ENCODE peak calls at places on chromosome 9, in six cellular contexts. H is Right ventricle myocardium inferior, Y is MG63, V is non-pigmented ciliary epithelial cell, A is ureter, F is AG08395. E is an unnamed sample.

GRCh38 chr9:131833906-131834305 is 94.0 kb upstream of the RAPGEF1 start:
- DNase-seq in A (no peak), V (no peak), F (no peak), Y (peak; percentile 32), H (no peak), E (no peak)

GRCh38 chr9:138022121-138022741 is 144.6 kb downstream of the CACNA1B start:
- DNase-seq in H (no peak), V (no peak), F (no peak), A (peak; percentile 46), Y (no peak), E (peak; percentile 88)

GRCh38 chr9:126615251-126615790 is 1.6 kb downstream of the LMX1B start:
- DNase-seq in A (no peak), Y (no peak), V (no peak), F (no peak), H (no peak), E (peak; percentile 11)

GRCh38 chr9:120531683-120532300 is 48.2 kb downstream of the CDK5RAP2 start:
- DNase-seq in Y (no peak), V (no peak), A (no peak), F (peak; percentile 45), H (no peak), E (peak; percentile 36)

GRCh38 chr9:123059472-123060220 is 26.2 kb downstream of the GPR21 start:
- DNase-seq in Y (no peak), A (no peak), H (no peak), F (no peak), V (no peak), E (no peak)

GRCh38 chr9:86287013-86287412 is 4.7 kb upstream of the ISCA1 start:
- DNase-seq in F (no peak), V (no peak), A (no peak), Y (no peak), H (no peak), E (no peak)

GRCh38 chr9:105510024-105510423 is 47.9 kb upstream of the FKTN start:
- DNase-seq in H (no peak), V (peak; percentile 83), Y (no peak), F (peak; percentile 76), A (no peak), E (no peak)

GRCh38 chr9:132669636-132670358 is at the start of gene DDX31:
- DNase-seq in F (peak; percentile 85), V (peak; percentile 27), A (peak; percentile 83), H (peak; percentile 93), Y (peak; percentile 89), E (peak; percentile 89)

GRCh38 chr9:35736201-35736633 is 3.8 kb downstream of the CREB3 start:
- DNase-seq in V (no peak), F (peak; percentile 77), A (peak; percentile 75), Y (peak; percentile 82), H (no peak), E (peak; percentile 68)

GRCh38 chr9:37410969-37411785 is 11.3 kb upstream of the GRHPR start:
- DNase-seq in A (no peak), H (no peak), V (no peak), Y (peak; percentile 35), F (no peak), E (no peak)

GRCh38 chr9:136238342-136238732 is 7.3 kb downstream of the QSOX2 start:
- DNase-seq in F (no peak), H (peak; percentile 48), A (no peak), Y (no peak), V (no peak), E (peak; percentile 31)

GRCh38 chr9:113631811-113632665 is 168.5 kb downstream of the RGS3 start:
- DNase-seq in Y (no peak), V (no peak), H (no peak), A (no peak), F (no peak), E (no peak)

GRCh38 chr9:27572918-27573698 is at the start of gene C9orf72:
- DNase-seq in F (peak; percentile 86), V (no peak), H (peak; percentile 91), A (peak; percentile 87), Y (peak; percentile 49), E (peak; percentile 96)

GRCh38 chr9:90925581-90926257 is 124.1 kb downstream of the SYK start:
- DNase-seq in H (no peak), Y (no peak), F (peak; percentile 84), A (no peak), V (peak; percentile 88), E (no peak)

GRCh38 chr9:34403554-34404380 is 27.1 kb upstream of the MYORG start:
- DNase-seq in F (peak; percentile 81), H (no peak), A (peak; percentile 77), V (no peak), Y (peak; percentile 48), E (peak; percentile 76)

GRCh38 chr9:129656795-129657390 is 8.6 kb upstream of the PRRX2 start:
- DNase-seq in H (no peak), A (no peak), F (peak; percentile 82), V (no peak), Y (peak; percentile 62), E (no peak)

GRCh38 chr9:112063151-112063550 is 111.9 kb downstream of the SUSD1 start:
- DNase-seq in F (no peak), Y (no peak), V (no peak), H (no peak), A (no peak), E (no peak)

GRCh38 chr9:86546712-86547111 is 192.5 kb upstream of the TUT7 start:
- DNase-seq in A (no peak), F (no peak), V (no peak), Y (peak; percentile 31), H (no peak), E (no peak)

GRCh38 chr9:82117025-82117424 is 128.5 kb downstream of the SPATA31D1 start:
- DNase-seq in V (no peak), Y (no peak), H (no peak), F (peak; percentile 39), A (no peak), E (peak; percentile 64)

GRCh38 chr9:21813575-21814473 is 11.4 kb downstream of the MTAP start:
- DNase-seq in H (peak; percentile 72), Y (peak; percentile 83), F (peak; percentile 66), A (peak; percentile 65), V (no peak), E (peak; percentile 80)

GRCh38 chr9:136051568-136052432 is 43.3 kb downstream of the NACC2 start:
- DNase-seq in F (peak; percentile 89), V (peak; percentile 38), Y (peak; percentile 94), H (peak; percentile 88), A (peak; percentile 81), E (peak; percentile 36)

GRCh38 chr9:82922686-82923085 is 140.3 kb downstream of the RASEF start:
- DNase-seq in A (no peak), Y (no peak), V (no peak), H (no peak), F (no peak), E (no peak)